ENCODE peak calls at places on chromosomes 3 and 15, in five cellular contexts. A is sigmoid colon; V is astrocyte; Y is CD4-positive, CD25-positive, alpha-beta regulatory T cell; Q is prostate gland. H is an unnamed sample.

GRCh38 chr3:64214697-64215018 is 10.6 kb downstream of the PRICKLE2 start:
- DNase-seq in V (peak; percentile 26), A (peak; percentile 79), Q (no peak), Y (no peak), H (no peak)

GRCh38 chr3:56025316-56025715 is 443.0 kb downstream of the ERC2 start:
- DNase-seq in Q (no peak), A (no peak), V (no peak), Y (no peak), H (no peak)

GRCh38 chr3:121696190-121696589 is 35.5 kb upstream of the HCLS1 start:
- DNase-seq in V (no peak), A (no peak), Y (no peak), Q (no peak), H (no peak)

GRCh38 chr3:156750191-156750873 is 75.8 kb upstream of the LEKR1 start:
- DNase-seq in V (peak; percentile 69), Q (no peak), A (no peak), Y (no peak), H (no peak)

GRCh38 chr15:66875588-66876422 is 173.8 kb downstream of the SMAD6 start:
- DNase-seq in Y (no peak), Q (no peak), A (peak; percentile 20), V (no peak), H (no peak)

GRCh38 chr15:74787251-74788041 is 5.6 kb downstream of the CSK start:
- DNase-seq in V (peak; percentile 65), Y (peak; percentile 96), Q (no peak), A (peak; percentile 83), H (peak; percentile 77)

GRCh38 chr3:113409676-113410075 is 31.6 kb downstream of the CFAP44 start:
- DNase-seq in Y (no peak), A (no peak), Q (no peak), V (peak; percentile 45), H (no peak)

GRCh38 chr15:82641129-82641798 is 5.9 kb downstream of the CPEB1 start:
- DNase-seq in Q (no peak), A (no peak), V (no peak), Y (no peak), H (no peak)

GRCh38 chr15:42732095-42732827 is 4.7 kb downstream of the CDAN1 start:
- DNase-seq in Y (no peak), Q (no peak), A (no peak), V (no peak), H (peak; percentile 63)

GRCh38 chr3:183439510-183439909 is 11.1 kb upstream of the MCF2L2 start:
- DNase-seq in V (no peak), Q (no peak), A (no peak), Y (no peak), H (no peak)

GRCh38 chr3:52452126-52452525 is 1.7 kb downstream of the TNNC1 start:
- DNase-seq in V (no peak), Y (no peak), A (no peak), Q (no peak), H (no peak)

GRCh38 chr3:147351301-147351700 is 55.0 kb downstream of the ZIC4 start:
- DNase-seq in Q (no peak), Y (no peak), A (no peak), V (no peak), H (no peak)

GRCh38 chr3:116391296-116392201 is 53.7 kb downstream of the LSAMP start:
- DNase-seq in Q (no peak), V (no peak), Y (no peak), A (no peak), H (no peak)

GRCh38 chr3:116386168-116386567 is 59.1 kb downstream of the LSAMP start:
- DNase-seq in Q (no peak), Y (no peak), A (no peak), V (no peak), H (no peak)

GRCh38 chr3:116392291-116392690 is 53.0 kb downstream of the LSAMP start:
- DNase-seq in Q (no peak), V (no peak), Y (no peak), A (no peak), H (no peak)

GRCh38 chr3:116390318-116390717 is 55.0 kb downstream of the LSAMP start:
- DNase-seq in Y (no peak), Q (no peak), V (no peak), A (no peak), H (no peak)

GRCh38 chr3:116388867-116389385 is 56.4 kb downstream of the LSAMP start:
- DNase-seq in A (no peak), Y (no peak), Q (no peak), V (no peak), H (no peak)
- H3K4me3 ChIP-seq in A (no peak overlapping the region), Y (no peak overlapping the region), Q (no peak overlapping the region), V (no peak overlapping the region), H (no peak overlapping the region)

GRCh38 chr15:81183403-81183760 is 13.3 kb upstream of the IL16 start:
- DNase-seq in V (no peak), Q (no peak), A (no peak), Y (no peak), H (no peak)
- H3K27ac ChIP-seq in V (no peak overlapping the region), Q (no peak overlapping the region), A (peak overlapping the region; percentile 58), Y (no peak overlapping the region), H (no peak overlapping the region)

GRCh38 chr3:31357451-31357850 is 175.3 kb upstream of the STT3B start:
- DNase-seq in Q (no peak), Y (no peak), A (no peak), V (no peak), H (no peak)
- H3K4me3 ChIP-seq in Q (no peak overlapping the region), Y (no peak overlapping the region), A (no peak overlapping the region), V (no peak overlapping the region), H (no peak overlapping the region)

DNA sequence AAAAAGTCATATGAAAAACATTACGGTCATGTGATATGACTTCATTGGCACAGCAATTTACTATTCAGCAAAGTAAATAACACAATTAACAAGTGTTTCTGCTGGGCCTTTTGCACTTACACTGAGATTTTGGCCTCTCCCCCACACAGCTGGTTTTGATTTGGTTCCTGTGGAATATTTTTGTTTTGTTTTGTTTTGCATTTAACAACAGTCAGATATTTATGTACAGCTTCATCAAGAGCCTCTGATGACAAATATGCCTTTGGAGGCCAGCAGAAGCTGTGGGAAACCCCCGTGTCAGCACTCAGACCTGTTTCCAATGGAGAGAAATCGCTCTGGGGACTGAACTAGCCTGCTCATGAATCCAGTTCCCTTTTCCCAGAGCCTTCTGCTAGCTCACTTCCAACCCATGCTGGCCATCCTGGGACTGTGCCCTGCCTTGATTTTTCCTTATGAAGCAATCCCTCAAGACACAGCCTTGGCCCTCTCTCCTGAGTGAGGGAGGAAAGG is 161.9 kb downstream of the ATG7 start:
- DNase-seq in Q (no peak), Y (no peak), V (peak; percentile 24), A (peak; percentile 80), H (no peak)
- H3K27ac ChIP-seq in Q (no peak overlapping the region), Y (no peak overlapping the region), V (no peak overlapping the region), A (peak overlapping the region; percentile 61), H (no peak overlapping the region)